ENCODE peak calls at places on chromosomes 13 and 19, in six cellular contexts. B is amygdala, S is ovary, T is lung microvascular endothelial cell, G is NCI-H2081, D is Right ventricle myocardium superior. F is an unnamed sample.

GRCh38 chr19:48329167-48329891 is 4.0 kb downstream of the EMP3 start:
- DNase-seq in T (peak), B (no peak), S (peak), G (no peak), D (no peak), F (no peak)

GRCh38 chr13:30049692-30050091 is 199.3 kb upstream of the UBL3 start:
- DNase-seq in B (no peak), S (no peak), T (no peak), G (no peak), D (no peak), F (peak)

GRCh38 chr13:66958611-66959010 is 271.5 kb downstream of the PCDH9 start:
- DNase-seq in D (no peak), S (no peak), B (no peak), T (no peak), G (no peak), F (no peak)

GRCh38 chr19:1172353-1173159 is 1.5 kb downstream of the SBNO2 start:
- DNase-seq in T (peak), D (peak), B (no peak), S (no peak), G (no peak), F (no peak)

GRCh38 chr13:91889641-91890040 is 491.2 kb downstream of the GPC5 start:
- DNase-seq in D (no peak), S (no peak), T (no peak), G (no peak), B (no peak), F (no peak)

GRCh38 chr19:2168619-2169424 is 5.1 kb downstream of the DOT1L start:
- DNase-seq in T (peak), B (peak), D (peak), G (no peak), S (peak), F (peak)

GRCh38 chr13:25167775-25168174 is 4.3 kb downstream of the AMER2 start:
- DNase-seq in D (no peak), S (no peak), B (no peak), G (no peak), T (no peak), F (no peak)

GRCh38 chr13:36673838-36674326 is at the start of gene SERTM1:
- DNase-seq in B (peak), G (peak), S (no peak), D (peak), T (peak), F (no peak)

GRCh38 chr13:110758195-110758594 is 44.7 kb downstream of the ING1 start:
- DNase-seq in B (no peak), S (no peak), T (peak), D (no peak), G (no peak), F (no peak)

GRCh38 chr19:2992958-2993357 is 15.6 kb downstream of the TLE6 start:
- DNase-seq in D (no peak), G (no peak), T (no peak), S (no peak), B (no peak), F (no peak)

GRCh38 chr19:33849551-33850147 is 53.0 kb downstream of the KCTD15 start:
- DNase-seq in G (no peak), S (no peak), D (no peak), B (no peak), T (no peak), F (no peak)

GRCh38 chr19:40232949-40233810 is 6.7 kb upstream of the CCNP start:
- DNase-seq in D (peak), B (no peak), G (no peak), T (no peak), S (no peak), F (no peak)

GRCh38 chr13:106596287-106596937 is 28.5 kb upstream of the ARGLU1 start:
- DNase-seq in S (peak), B (no peak), G (no peak), T (no peak), D (no peak), F (no peak)

GRCh38 chr19:22622901-22623840 is 11.0 kb upstream of the ZNF492 start:
- DNase-seq in T (no peak), B (peak), D (peak), S (peak), G (no peak), F (no peak)

GRCh38 chr19:49400034-49400433 is 12.0 kb downstream of the KASH5 start:
- DNase-seq in G (no peak), B (no peak), D (no peak), T (no peak), S (no peak), F (no peak)

GRCh38 chr19:10206226-10206873 is 11.6 kb upstream of the DNMT1 start:
- DNase-seq in T (peak), G (no peak), D (no peak), S (no peak), B (no peak), F (no peak)

GRCh38 chr19:42272989-42273406 is 3.9 kb downstream of the CIC start:
- DNase-seq in G (no peak), B (no peak), D (no peak), T (no peak), S (peak), F (no peak)

GRCh38 chr19:50647879-50648615 is 1.2 kb upstream of the C19orf81 start:
- DNase-seq in S (no peak), B (no peak), D (no peak), G (no peak), T (no peak), F (no peak)

GRCh38 chr19:5804516-5805464 is at the start of gene NRTN:
- DNase-seq in D (no peak), B (no peak), S (no peak), G (peak), T (no peak), F (no peak)

GRCh38 chr13:87234981-87235380 is 436.2 kb upstream of the SLITRK5 start:
- DNase-seq in G (no peak), D (no peak), S (no peak), T (no peak), B (no peak), F (no peak)

GRCh38 chr13:52348081-52348480 is 57.9 kb downstream of the THSD1 start:
- DNase-seq in S (no peak), G (no peak), T (peak), B (no peak), D (no peak), F (no peak)

GRCh38 chr19:31821346-31821745 is 472.1 kb upstream of the TSHZ3 start:
- DNase-seq in B (no peak), D (no peak), S (no peak), T (no peak), G (no peak), F (no peak)

GRCh38 chr13:52848455-52849190 is at the start of gene PCDH8:
- DNase-seq in B (peak), S (no peak), T (no peak), D (peak), G (peak), F (peak)

GRCh38 chr13:76860706-76861105 is 25.5 kb downstream of the KCTD12 start:
- DNase-seq in D (no peak), G (no peak), B (no peak), S (no peak), T (no peak), F (no peak)

GRCh38 chr19:17074628-17075034 is 621 bp downstream of the HAUS8 start:
- DNase-seq in T (no peak), S (no peak), D (no peak), B (no peak), G (no peak), F (no peak)

GRCh38 chr13:49066856-49067255 is 91.1 kb downstream of the FNDC3A start:
- DNase-seq in T (no peak), S (no peak), D (no peak), B (no peak), G (no peak), F (no peak)

GRCh38 chr13:109481046-109481445 is 305.3 kb downstream of the IRS2 start:
- DNase-seq in S (no peak), G (no peak), D (no peak), T (no peak), B (no peak), F (no peak)

GRCh38 chr19:8452446-8453123 is 7.8 kb downstream of the HNRNPM start:
- DNase-seq in S (no peak), B (no peak), T (no peak), G (no peak), D (no peak), F (no peak)

GRCh38 chr19:9721861-9722260 is 46.7 kb downstream of the ZNF846 start:
- DNase-seq in S (no peak), G (no peak), D (no peak), B (no peak), T (no peak), F (no peak)

GRCh38 chr13:83618966-83619365 is 263.3 kb downstream of the SLITRK1 start:
- DNase-seq in T (no peak), D (no peak), G (peak), S (no peak), B (no peak), F (no peak)

GRCh38 chr19:46776927-46777911 is 11.2 kb downstream of the SLC1A5 start:
- DNase-seq in B (no peak), T (no peak), D (no peak), S (no peak), G (no peak), F (peak)

GRCh38 chr13:104171132-104171531 is 1104.9 kb upstream of the SLC10A2 start:
- DNase-seq in G (peak), D (no peak), B (no peak), S (no peak), T (no peak), F (no peak)

GRCh38 chr13:31209819-31210209 is 10.0 kb downstream of the B3GLCT start:
- DNase-seq in S (no peak), T (no peak), B (no peak), G (no peak), D (no peak), F (no peak)

F was measured in erythroblast.